ENCODE peak calls at places on chromosomes 2 and 18, in five cellular contexts. J, D, X, W and P are unnamed samples.
A peak's percentile ranks its signal among the peaks of the same experiment; 100 is the strongest.

GRCh38 chr2:98608118-98608961 is at the start of the genes COA5 and UNC50:
- DNase-seq in X (peak; percentile 92), J (peak; percentile 62), D (peak; percentile 57), W (peak; percentile 88), P (peak; percentile 92)

GRCh38 chr2:40197121-40197520 is 254.8 kb downstream of the SLC8A1 start:
- DNase-seq in D (no peak), J (no peak), X (no peak), W (no peak), P (no peak)

GRCh38 chr2:28055325-28055970 is 164.9 kb downstream of the BABAM2 start:
- DNase-seq in W (no peak), X (no peak), D (no peak), J (no peak), P (no peak)

GRCh38 chr2:232441147-232441651 is 14.8 kb upstream of the ALPI start:
- DNase-seq in W (no peak), D (no peak), X (no peak), J (no peak), P (no peak)

GRCh38 chr2:27081984-27082772 is 3.8 kb downstream of the EMILIN1 start:
- DNase-seq in X (no peak), D (no peak), W (no peak), J (no peak), P (no peak)

GRCh38 chr2:208135794-208136369 is 6.3 kb upstream of the CRYGC start:
- DNase-seq in X (no peak), J (no peak), D (no peak), W (no peak), P (no peak)

GRCh38 chr2:46448656-46449055 is 30.7 kb upstream of the TMEM247 start:
- DNase-seq in J (no peak), X (no peak), D (no peak), W (no peak), P (no peak)

GRCh38 chr2:176138526-176139169 is 9.1 kb downstream of the HOXD8 start:
- DNase-seq in D (no peak), J (no peak), W (no peak), X (no peak), P (no peak)

GRCh38 chr2:195560209-195560907 is 96.7 kb upstream of the SLC39A10 start:
- DNase-seq in X (no peak), W (no peak), D (no peak), J (no peak), P (no peak)

GRCh38 chr18:35624140-35624539 is 42.6 kb downstream of the GALNT1 start:
- DNase-seq in D (no peak), X (no peak), J (no peak), W (no peak), P (no peak)

GRCh38 chr2:176484838-176485237 is 215.6 kb downstream of the MTX2 start:
- DNase-seq in J (no peak), X (no peak), W (no peak), D (no peak), P (no peak)

GRCh38 chr2:241865957-241866858 is 3.3 kb upstream of the RTP5 start:
- DNase-seq in X (peak; percentile 85), J (no peak), D (no peak), W (no peak), P (no peak)

GRCh38 chr2:232588680-232589585 is 38.4 kb downstream of the EIF4E2 start:
- DNase-seq in D (no peak), W (no peak), X (no peak), J (peak; percentile 51), P (peak; percentile 82)

GRCh38 chr18:21706386-21706865 is 1.9 kb upstream of the ABHD3 start:
- DNase-seq in X (no peak), D (no peak), W (no peak), J (no peak), P (no peak)

GRCh38 chr18:79200546-79201268 is 131.5 kb downstream of the ATP9B start:
- DNase-seq in W (no peak), J (peak; percentile 27), D (no peak), X (peak; percentile 41), P (peak; percentile 21)

GRCh38 chr2:80737047-80737446 is 432.5 kb upstream of the LRRTM1 start:
- DNase-seq in X (no peak), J (no peak), D (no peak), W (no peak), P (no peak)

GRCh38 chr2:234437642-234438321 is 59.1 kb downstream of the ARL4C start:
- DNase-seq in W (peak; percentile 68), J (no peak), X (peak; percentile 39), D (peak; percentile 93), P (no peak)

GRCh38 chr18:76491436-76491800 is 3.6 kb downstream of the ZNF516 start:
- DNase-seq in D (peak; percentile 44), W (peak; percentile 58), X (peak; percentile 83), J (no peak), P (peak; percentile 78)

GRCh38 chr2:109370399-109370990 is 241.5 kb downstream of the SH3RF3 start:
- DNase-seq in W (no peak), J (no peak), X (no peak), D (no peak), P (no peak)

GRCh38 chr2:216619411-216620393 is 13.5 kb upstream of the IGFBP2 start:
- DNase-seq in J (no peak), D (peak; percentile 52), W (peak; percentile 68), X (peak; percentile 49), P (no peak)

GRCh38 chr2:25431604-25432003 is 89.9 kb upstream of the DNMT3A start:
- DNase-seq in W (no peak), D (no peak), J (no peak), X (no peak), P (no peak)

GRCh38 chr2:9378433-9379371 is 44.6 kb downstream of the ITGB1BP1 start:
- DNase-seq in X (no peak), J (peak; percentile 9), W (no peak), D (no peak), P (peak; percentile 64)

GRCh38 chr2:34736482-34736881 is 1137.4 kb upstream of the FAM98A start:
- DNase-seq in D (no peak), J (no peak), X (no peak), W (no peak), P (no peak)

GRCh38 chr2:240420206-240420899 is 15.1 kb upstream of the GPC1 start:
- DNase-seq in W (no peak), D (no peak), J (no peak), X (no peak), P (no peak)

GRCh38 chr2:237035781-237036352 is 49.8 kb upstream of the COPS8 start:
- DNase-seq in D (no peak), W (no peak), J (no peak), X (no peak), P (no peak)

GRCh38 chr2:197092431-197092830 is 165.9 kb upstream of the PGAP1 start:
- DNase-seq in W (no peak), D (no peak), J (no peak), X (no peak), P (no peak)

GRCh38 chr2:75403991-75404428 is 156.7 kb downstream of the EVA1A start:
- DNase-seq in W (peak; percentile 22), J (peak; percentile 5), D (no peak), X (peak; percentile 62), P (peak; percentile 42)

GRCh38 chr18:76903386-76903785 is 81.0 kb downstream of the ZNF236 start:
- DNase-seq in W (no peak), J (no peak), X (no peak), D (no peak), P (no peak)

GRCh38 chr18:48023334-48024008 is 93.0 kb upstream of the SMAD2 start:
- DNase-seq in W (peak; percentile 41), X (peak; percentile 73), J (peak; percentile 80), D (peak; percentile 84), P (peak; percentile 63)

GRCh38 chr2:178514664-178515063 is 34.4 kb downstream of the PLEKHA3 start:
- DNase-seq in W (no peak), X (no peak), J (peak; percentile 75), D (no peak), P (peak; percentile 69)

GRCh38 chr18:3665780-3666525 is 216.0 kb downstream of the TGIF1 start:
- DNase-seq in W (peak; percentile 79), D (peak; percentile 75), X (peak; percentile 95), J (peak; percentile 58), P (peak; percentile 91)

GRCh38 chr18:54358495-54358793 is 738 bp downstream of the C18orf54 start:
- DNase-seq in D (no peak), W (no peak), X (no peak), J (peak; percentile 13), P (no peak)

GRCh38 chr2:43848174-43848573 is 9.4 kb downstream of the ABCG8 start:
- DNase-seq in J (peak; percentile 22), W (no peak), X (no peak), D (no peak), P (peak; percentile 26)

GRCh38 chr2:16525265-16525887 is 140.3 kb downstream of the CYRIA start:
- DNase-seq in X (peak; percentile 50), W (no peak), D (no peak), J (no peak), P (peak; percentile 27)

GRCh38 chr2:239298126-239298804 is 102.6 kb downstream of the HDAC4 start:
- DNase-seq in W (no peak), J (no peak), X (no peak), D (no peak), P (no peak)

GRCh38 chr18:48862678-48863270 is 88.0 kb downstream of the SMAD7 start:
- DNase-seq in W (no peak), J (no peak), D (no peak), X (no peak), P (no peak)

GRCh38 chr2:9696731-9697130 is 65.9 kb upstream of the YWHAQ start:
- DNase-seq in D (no peak), W (no peak), X (no peak), J (peak; percentile 45), P (peak; percentile 25)

GRCh38 chr2:223590964-223591363 is 11.2 kb downstream of the SCG2 start:
- DNase-seq in D (no peak), X (no peak), J (no peak), W (peak; percentile 49), P (no peak)

GRCh38 chr18:70181015-70181414 is 24.5 kb downstream of the RTTN start:
- DNase-seq in W (no peak), X (no peak), J (peak; percentile 36), D (no peak), P (peak; percentile 19)